ENCODE peak calls at places on chromosomes 1 and 21, in nine cellular contexts. L is kidney, J is AG04449, B is tibial nerve, K is mesendoderm, G is HCT116, U is BE2C, A is HepG2, Z is BJ. Y is an unnamed sample.

GRCh38 chr1:198880397-198880796 is 241.6 kb downstream of the PTPRC start:
- DNase-seq in G (peak; percentile 35), U (no peak), A (no peak), K (no peak), Z (no peak), J (no peak), B (no peak), L (no peak), Y (no peak)

GRCh38 chr1:223329252-223329651 is 34.7 kb downstream of the SUSD4 start:
- DNase-seq in Z (no peak), B (no peak), A (no peak), U (no peak), J (no peak), K (no peak), G (no peak), L (no peak), Y (no peak)

GRCh38 chr1:161182214-161182613 is 4.9 kb upstream of the B4GALT3 start:
- DNase-seq in B (no peak), J (no peak), A (no peak), U (no peak), K (no peak), Z (no peak), L (no peak), G (no peak), Y (no peak)

GRCh38 chr1:89022167-89022959 is at the start of gene GBP3:
- DNase-seq in B (no peak), U (no peak), Z (no peak), A (no peak), K (no peak), L (no peak), J (peak; percentile 42), G (peak; percentile 18), Y (no peak)

GRCh38 chr21:36381841-36382589 is 3.2 kb upstream of the CHAF1B start:
- DNase-seq in B (no peak), G (no peak), K (no peak), Z (no peak), L (no peak), J (no peak), U (no peak), A (no peak), Y (no peak)

GRCh38 chr1:65924471-65924870 is 131.8 kb downstream of the PDE4B start:
- DNase-seq in L (no peak), Z (no peak), G (no peak), B (no peak), J (peak; percentile 50), U (no peak), A (no peak), K (peak; percentile 8), Y (no peak)

GRCh38 chr1:165842363-165843129 is 15.1 kb downstream of the UCK2 start:
- DNase-seq in Z (no peak), G (no peak), J (no peak), K (peak; percentile 91), L (no peak), A (no peak), B (no peak), U (no peak), Y (no peak)

GRCh38 chr1:30083800-30084464 is 639.5 kb downstream of the MATN1 start:
- DNase-seq in J (peak; percentile 46), G (no peak), U (no peak), B (no peak), K (peak; percentile 42), L (no peak), Z (peak; percentile 26), A (peak; percentile 6), Y (no peak)

GRCh38 chr1:101235696-101236545 is 898 bp upstream of the S1PR1 start:
- DNase-seq in G (no peak), J (no peak), K (peak; percentile 67), A (no peak), Z (no peak), U (peak; percentile 46), L (peak; percentile 77), B (no peak), Y (peak; percentile 43)

GRCh38 chr1:212482352-212483153 is 49.8 kb downstream of the NENF start:
- DNase-seq in B (no peak), G (no peak), Z (no peak), J (no peak), K (no peak), U (no peak), A (no peak), L (peak; percentile 43), Y (no peak)

GRCh38 chr21:31005019-31005418 is 33.3 kb downstream of the KRTAP19-8 start:
- DNase-seq in A (no peak), K (no peak), G (no peak), L (no peak), B (no peak), U (no peak), Z (no peak), J (no peak), Y (no peak)

GRCh38 chr1:44646711-44647110 is 27.6 kb downstream of the TMEM53 start:
- DNase-seq in A (no peak), B (no peak), G (no peak), K (no peak), L (no peak), U (no peak), J (no peak), Z (no peak), Y (no peak)

GRCh38 chr1:117883620-117884019 is 45.8 kb downstream of the GDAP2 start:
- DNase-seq in G (no peak), Z (no peak), K (no peak), U (no peak), J (no peak), A (no peak), B (no peak), L (no peak), Y (no peak)

GRCh38 chr1:216600730-216601426 is 122.4 kb downstream of the ESRRG start:
- DNase-seq in G (no peak), J (peak; percentile 9), L (peak; percentile 85), A (peak; percentile 18), U (peak; percentile 86), Z (peak; percentile 19), K (peak; percentile 84), B (peak; percentile 40), Y (peak; percentile 73)

GRCh38 chr1:46034601-46035516 is 97.6 kb downstream of the PIK3R3 start:
- DNase-seq in U (no peak), L (no peak), A (no peak), B (no peak), K (peak; percentile 29), J (no peak), G (no peak), Z (no peak), Y (no peak)

GRCh38 chr1:92274939-92275338 is 23.8 kb downstream of the GLMN start:
- DNase-seq in L (no peak), B (no peak), A (no peak), Z (no peak), G (no peak), U (no peak), J (no peak), K (no peak), Y (no peak)

DNA sequence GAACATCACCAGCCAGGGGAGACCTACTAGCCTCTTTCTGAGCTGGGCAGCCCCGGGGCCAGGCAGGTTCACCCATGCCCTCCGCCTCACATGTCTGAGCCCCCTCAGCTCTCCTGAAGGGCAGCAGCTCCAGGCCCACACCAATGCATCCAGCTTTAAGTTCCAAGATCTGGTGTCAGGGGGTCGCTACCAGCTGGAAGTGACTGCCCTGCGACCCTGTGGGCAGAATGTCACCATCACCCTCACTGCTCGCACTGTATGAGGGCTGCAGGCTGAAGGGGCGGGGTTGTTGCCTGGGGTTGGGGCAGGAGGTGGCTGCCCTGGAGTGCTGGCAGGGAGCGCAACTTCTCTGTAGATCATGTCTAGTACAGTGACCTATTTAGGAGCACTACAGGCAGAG is 8.5 kb upstream of the PTPN7 start:
- DNase-seq in A (no peak), B (no peak), G (no peak), U (no peak), J (no peak), K (no peak), Z (no peak), L (no peak), Y (no peak)
- H3K4me3 ChIP-seq in A (no peak overlapping the region), B (no peak overlapping the region), G (no peak overlapping the region), U (peak overlapping the region; percentile 58), J (no peak overlapping the region), K (no peak overlapping the region), Z (no peak overlapping the region), L (no peak overlapping the region), Y (no peak overlapping the region)

GRCh38 chr1:31239653-31240241 is at the start of gene NKAIN1:
- DNase-seq in G (no peak), Z (no peak), B (no peak), A (no peak), J (no peak), L (peak; percentile 71), K (peak; percentile 70), U (peak; percentile 62), Y (no peak)
- H3K4me3 ChIP-seq in G (peak within 1 kb of the TSS; percentile 21), Z (peak within 1 kb of the TSS; percentile 35), B (peak within 1 kb of the TSS; percentile 35), A (peak within 1 kb of the TSS; percentile 63), J (peak within 1 kb of the TSS; percentile 33), L (no peak within 1 kb of the TSS), K (peak within 1 kb of the TSS; percentile 45), U (peak within 1 kb of the TSS; percentile 53), Y (peak within 1 kb of the TSS; percentile 60)

DNA sequence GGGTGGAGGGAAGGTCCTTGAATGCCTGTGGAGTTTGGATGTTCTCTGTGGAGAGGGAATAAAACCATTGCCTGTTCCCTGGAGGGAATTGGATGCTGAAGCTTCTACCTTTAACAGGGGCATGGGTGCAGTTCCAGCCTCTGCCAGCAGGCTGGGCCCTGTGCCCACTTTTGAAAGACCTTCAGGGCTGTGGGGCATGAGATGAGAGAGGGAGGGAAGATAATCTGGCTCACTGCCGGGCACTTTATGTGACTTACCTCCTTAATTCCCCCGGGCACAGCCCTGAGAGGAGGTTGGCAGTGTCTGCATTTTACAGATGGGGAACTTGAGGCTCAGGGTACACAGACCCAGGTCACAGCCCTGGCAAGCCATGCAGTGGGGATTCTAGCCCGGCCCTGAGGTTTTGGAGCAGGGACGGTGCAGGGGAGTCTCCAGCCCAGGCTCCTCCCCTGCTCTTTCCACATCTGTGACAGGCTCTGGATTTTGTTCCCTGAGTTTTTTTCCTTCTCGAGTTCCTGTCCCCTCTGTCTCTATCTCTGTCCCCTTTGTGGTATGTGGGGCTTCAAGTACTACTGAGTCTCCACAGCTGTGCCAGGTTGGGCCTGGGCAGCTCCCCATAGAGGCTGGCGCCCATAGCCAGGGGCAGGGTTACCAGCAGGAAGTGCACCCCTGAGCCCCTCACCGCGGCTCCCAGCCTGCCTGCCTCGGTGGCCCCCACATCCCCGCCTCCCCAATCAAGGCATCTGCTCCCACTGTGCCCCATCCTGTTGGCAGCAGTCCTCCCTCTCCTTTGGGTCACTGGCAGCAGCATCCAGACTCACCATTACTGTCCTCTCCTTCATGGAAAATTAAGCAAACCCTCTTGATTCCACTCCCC is 14.0 kb upstream of the THEMIS2 start:
- DNase-seq in G (peak; percentile 56), J (peak; percentile 17), B (peak; percentile 76), U (peak; percentile 77), Z (peak; percentile 24), A (peak; percentile 69), K (peak; percentile 83), L (peak; percentile 92), Y (peak; percentile 82)
- H3K4me3 ChIP-seq in G (no peak overlapping the region), J (no peak overlapping the region), B (no peak overlapping the region), U (no peak overlapping the region), Z (no peak overlapping the region), A (peak overlapping the region; percentile 70), K (no peak overlapping the region), L (no peak overlapping the region), Y (no peak overlapping the region)

DNA sequence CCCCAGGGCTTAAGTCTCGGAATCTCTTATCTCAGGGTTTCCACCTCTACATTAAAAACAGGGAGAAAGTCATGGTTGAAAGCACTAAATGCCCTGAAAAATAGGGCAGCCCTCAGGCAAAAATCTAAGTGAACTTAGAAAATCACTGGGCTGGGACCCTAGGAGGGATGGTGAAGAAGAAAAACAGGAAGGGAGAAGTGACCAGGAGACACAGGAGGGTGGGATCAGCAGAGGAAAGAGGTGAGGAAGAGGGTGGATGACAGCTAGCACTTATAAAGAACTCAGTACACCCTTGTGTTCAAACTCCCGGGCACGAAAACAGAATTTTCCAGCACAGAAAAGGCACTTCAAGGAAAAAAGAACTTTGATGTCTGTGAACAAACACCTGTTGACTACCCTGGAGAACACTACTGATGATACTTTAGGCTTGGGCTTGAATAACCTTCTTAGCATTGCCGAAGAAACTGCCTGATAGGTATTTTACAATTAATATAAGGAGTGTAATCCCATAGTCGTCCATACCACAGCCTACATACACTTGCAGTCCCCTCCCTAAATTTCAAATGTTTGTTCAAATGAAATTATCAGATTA is 2.0 kb downstream of the CHML start:
- DNase-seq in B (no peak), K (peak; percentile 22), U (no peak), L (no peak), G (no peak), J (no peak), Z (no peak), A (no peak), Y (no peak)
- H3K4me3 ChIP-seq in B (no peak overlapping the region), K (no peak overlapping the region), U (peak overlapping the region; percentile 7), L (no peak overlapping the region), G (no peak overlapping the region), J (no peak overlapping the region), Z (no peak overlapping the region), A (peak overlapping the region; percentile 33), Y (no peak overlapping the region)

Y was measured in left ventricle myocardium inferior.